ENCODE peak calls at places on chromosomes 13 and 19, in nine cellular contexts. One of them, this sample, is unnamed.

GRCh38 chr13:28485551-28485950 is 9.4 kb downstream of the FLT1 start:
- DNase-seq in body of pancreas: no peak
- DNase-seq in nucleus accumbens: no peak
- DNase-seq in mammary epithelial cell: no peak
- DNase-seq in activated naive CD4-positive, alpha-beta T cell treated with anti-CD3 and anti-CD28 coated beads, Interleukin-2, amount 50 U/mL, for 72 hours: no peak
- DNase-seq in OCI-M1: no peak
- DNase-seq in B cell: no peak
- DNase-seq in activated gamma-delta T cell treated with Interleukin-2 at 50 U/mL for 16 hours: no peak
- DNase-seq in WTC11: no peak
- DNase-seq in this sample: no peak

GRCh38 chr19:3381701-3382372 is 15.5 kb downstream of the NFIC start:
- DNase-seq in body of pancreas: peak
- DNase-seq in nucleus accumbens: no peak
- DNase-seq in mammary epithelial cell: no peak
- DNase-seq in activated naive CD4-positive, alpha-beta T cell treated with anti-CD3 and anti-CD28 coated beads, Interleukin-2, amount 50 U/mL, for 72 hours: no peak
- DNase-seq in OCI-M1: no peak
- DNase-seq in B cell: no peak
- DNase-seq in activated gamma-delta T cell treated with Interleukin-2 at 50 U/mL for 16 hours: no peak
- DNase-seq in WTC11: no peak
- DNase-seq in this sample: no peak

GRCh38 chr13:98155475-98156111 is 12.7 kb downstream of the FARP1 start:
- DNase-seq in body of pancreas: peak
- DNase-seq in nucleus accumbens: no peak
- DNase-seq in mammary epithelial cell: no peak
- DNase-seq in activated naive CD4-positive, alpha-beta T cell treated with anti-CD3 and anti-CD28 coated beads, Interleukin-2, amount 50 U/mL, for 72 hours: no peak
- DNase-seq in OCI-M1: no peak
- DNase-seq in B cell: no peak
- DNase-seq in activated gamma-delta T cell treated with Interleukin-2 at 50 U/mL for 16 hours: no peak
- DNase-seq in WTC11: no peak
- DNase-seq in this sample: no peak

GRCh38 chr19:18401580-18402112 is 4.2 kb upstream of the LRRC25 start:
- DNase-seq in body of pancreas: no peak
- DNase-seq in nucleus accumbens: peak
- DNase-seq in mammary epithelial cell: peak
- DNase-seq in activated naive CD4-positive, alpha-beta T cell treated with anti-CD3 and anti-CD28 coated beads, Interleukin-2, amount 50 U/mL, for 72 hours: no peak
- DNase-seq in OCI-M1: peak
- DNase-seq in B cell: peak
- DNase-seq in activated gamma-delta T cell treated with Interleukin-2 at 50 U/mL for 16 hours: no peak
- DNase-seq in WTC11: no peak
- DNase-seq in this sample: no peak

GRCh38 chr19:2320057-2320456 is 8.3 kb downstream of the LSM7 start:
- DNase-seq in body of pancreas: no peak
- DNase-seq in nucleus accumbens: no peak
- DNase-seq in mammary epithelial cell: peak
- DNase-seq in activated naive CD4-positive, alpha-beta T cell treated with anti-CD3 and anti-CD28 coated beads, Interleukin-2, amount 50 U/mL, for 72 hours: no peak
- DNase-seq in OCI-M1: no peak
- DNase-seq in B cell: no peak
- DNase-seq in activated gamma-delta T cell treated with Interleukin-2 at 50 U/mL for 16 hours: no peak
- DNase-seq in WTC11: no peak
- DNase-seq in this sample: no peak

GRCh38 chr19:28542394-28543243 is 670.3 kb downstream of the UQCRFS1 start:
- DNase-seq in body of pancreas: no peak
- DNase-seq in nucleus accumbens: no peak
- DNase-seq in mammary epithelial cell: no peak
- DNase-seq in activated naive CD4-positive, alpha-beta T cell treated with anti-CD3 and anti-CD28 coated beads, Interleukin-2, amount 50 U/mL, for 72 hours: no peak
- DNase-seq in OCI-M1: peak
- DNase-seq in B cell: no peak
- DNase-seq in activated gamma-delta T cell treated with Interleukin-2 at 50 U/mL for 16 hours: no peak
- DNase-seq in WTC11: no peak
- DNase-seq in this sample: no peak

GRCh38 chr13:60158321-60158801 is 5.4 kb downstream of the DIAPH3 start:
- DNase-seq in body of pancreas: no peak
- DNase-seq in nucleus accumbens: no peak
- DNase-seq in mammary epithelial cell: no peak
- DNase-seq in activated naive CD4-positive, alpha-beta T cell treated with anti-CD3 and anti-CD28 coated beads, Interleukin-2, amount 50 U/mL, for 72 hours: no peak
- DNase-seq in OCI-M1: no peak
- DNase-seq in B cell: no peak
- DNase-seq in activated gamma-delta T cell treated with Interleukin-2 at 50 U/mL for 16 hours: no peak
- DNase-seq in WTC11: no peak
- DNase-seq in this sample: no peak

GRCh38 chr13:112764028-112764427 is 74.2 kb downstream of the ATP11A start:
- DNase-seq in body of pancreas: no peak
- DNase-seq in nucleus accumbens: no peak
- DNase-seq in mammary epithelial cell: no peak
- DNase-seq in activated naive CD4-positive, alpha-beta T cell treated with anti-CD3 and anti-CD28 coated beads, Interleukin-2, amount 50 U/mL, for 72 hours: no peak
- DNase-seq in OCI-M1: no peak
- DNase-seq in B cell: no peak
- DNase-seq in activated gamma-delta T cell treated with Interleukin-2 at 50 U/mL for 16 hours: no peak
- DNase-seq in WTC11: no peak
- DNase-seq in this sample: no peak